ENCODE peak calls at places on chromosomes 1 and 21, in ten cellular contexts. I, H, G, U, R, Q, X, Y, C and L are unnamed samples.

GRCh38 chr1:224212618-224213037 is 29.6 kb downstream of the DEGS1 start:
- DNase-seq in I (no peak), H (no peak), U (no peak), Q (no peak), Y (no peak), R (peak), X (no peak), C (no peak), G (no peak), L (no peak)

GRCh38 chr21:45393833-45394638 is 10.9 kb upstream of the COL18A1 start:
- DNase-seq in G (no peak), C (no peak), Y (no peak), R (no peak), X (no peak), U (no peak), I (no peak), H (no peak), Q (peak), L (no peak)

GRCh38 chr1:90340604-90341003 is 345.7 kb downstream of the ZNF326 start:
- DNase-seq in Q (no peak), C (no peak), G (no peak), X (no peak), Y (no peak), H (no peak), U (no peak), R (no peak), I (no peak), L (no peak)

GRCh38 chr1:55831759-55832158 is 616.6 kb upstream of the USP24 start:
- DNase-seq in H (no peak), G (no peak), I (no peak), R (no peak), Y (no peak), C (no peak), X (no peak), U (no peak), Q (no peak), L (no peak)

GRCh38 chr1:228986093-228986904 is 251.0 kb downstream of the RHOU start:
- DNase-seq in X (no peak), Q (peak), R (peak), G (peak), I (no peak), U (peak), H (peak), Y (peak), C (no peak), L (no peak)

GRCh38 chr1:1212780-1213152 is 1.2 kb downstream of the TNFRSF4 start:
- DNase-seq in H (peak), R (no peak), X (no peak), Q (no peak), Y (no peak), I (no peak), U (no peak), C (no peak), G (no peak), L (no peak)

GRCh38 chr1:48688102-48688760 is 88.5 kb downstream of the BEND5 start:
- DNase-seq in Y (no peak), I (no peak), R (peak), C (no peak), G (no peak), X (no peak), H (no peak), Q (no peak), U (no peak), L (no peak)

GRCh38 chr1:21620461-21620860 is 48.7 kb downstream of the RAP1GAP start:
- DNase-seq in C (no peak), R (no peak), G (no peak), Q (peak), U (no peak), H (no peak), Y (no peak), X (no peak), I (no peak), L (no peak)

GRCh38 chr21:46028547-46029200 is 47.1 kb downstream of the COL6A1 start:
- DNase-seq in U (no peak), R (peak), Y (no peak), Q (no peak), I (no peak), X (no peak), C (peak), H (no peak), G (no peak), L (no peak)

GRCh38 chr21:45460611-45461368 is 55.8 kb downstream of the COL18A1 start:
- DNase-seq in C (peak), I (no peak), H (no peak), U (no peak), R (peak), Y (no peak), Q (no peak), G (no peak), X (no peak), L (peak)

GRCh38 chr1:34865573-34865972 is 6.0 kb upstream of the SMIM12 start:
- DNase-seq in X (no peak), Q (no peak), I (no peak), G (no peak), H (no peak), C (no peak), Y (no peak), R (no peak), U (no peak), L (no peak)

GRCh38 chr1:164651378-164651951 is 92.5 kb downstream of the PBX1 start:
- DNase-seq in C (no peak), G (peak), Q (no peak), X (no peak), Y (peak), H (no peak), R (peak), U (no peak), I (no peak), L (no peak)

GRCh38 chr1:2103266-2103900 is 53.2 kb downstream of the PRKCZ start:
- DNase-seq in X (no peak), U (no peak), Y (no peak), R (no peak), G (no peak), Q (no peak), C (no peak), H (no peak), I (no peak), L (no peak)

GRCh38 chr1:64163972-64164371 is 39.5 kb upstream of the UBE2U start:
- DNase-seq in Q (no peak), U (no peak), H (no peak), C (peak), I (no peak), X (no peak), Y (no peak), R (peak), G (no peak), L (no peak)

GRCh38 chr1:200184196-200184595 is 156.7 kb downstream of the NR5A2 start:
- DNase-seq in X (peak), Q (peak), H (peak), C (peak), Y (peak), R (peak), U (peak), I (no peak), G (peak), L (peak)

GRCh38 chr1:202888204-202888506 is 794 bp downstream of the RABIF start:
- DNase-seq in I (no peak), R (peak), X (no peak), G (no peak), C (peak), U (no peak), Q (no peak), Y (no peak), H (no peak), L (no peak)

GRCh38 chr1:246152986-246153431 is 354.1 kb downstream of the SMYD3 start:
- DNase-seq in U (no peak), Y (no peak), R (no peak), G (no peak), I (no peak), C (no peak), H (no peak), Q (no peak), X (no peak), L (no peak)

GRCh38 chr1:116495534-116495933 is 75.3 kb downstream of the CD58 start:
- DNase-seq in U (no peak), G (no peak), X (no peak), R (no peak), Q (no peak), C (no peak), Y (no peak), I (no peak), H (no peak), L (no peak)

GRCh38 chr1:52659356-52659755 is 26.4 kb downstream of the SHISAL2A start:
- DNase-seq in C (no peak), Y (no peak), Q (no peak), U (no peak), H (no peak), I (no peak), R (no peak), X (no peak), G (no peak), L (no peak)

GRCh38 chr1:236120725-236121153 is 21.6 kb upstream of the GPR137B start:
- DNase-seq in R (no peak), Y (no peak), U (no peak), Q (no peak), X (no peak), G (no peak), H (no peak), C (no peak), I (no peak), L (no peak)

GRCh38 chr1:204650911-204651570 is 34.5 kb downstream of the LRRN2 start:
- DNase-seq in Y (peak), H (no peak), U (no peak), X (no peak), Q (no peak), I (no peak), G (no peak), C (peak), R (no peak), L (no peak)

GRCh38 chr1:242030071-242030470 is 31.2 kb upstream of the MAP1LC3C start:
- DNase-seq in I (no peak), Y (no peak), U (no peak), Q (no peak), R (no peak), C (no peak), G (no peak), X (no peak), H (no peak), L (no peak)

GRCh38 chr1:115977481-115978258 is 1.4 kb downstream of the SLC22A15 start:
- DNase-seq in U (no peak), I (no peak), Y (no peak), R (peak), X (peak), H (no peak), C (peak), Q (no peak), G (peak), L (peak)

GRCh38 chr1:228650141-228650540 is 85.1 kb upstream of the RHOU start:
- DNase-seq in H (no peak), X (no peak), G (no peak), Y (no peak), U (no peak), C (no peak), Q (peak), I (peak), R (no peak), L (no peak)

GRCh38 chr1:196207624-196208204 is 400.5 kb downstream of the KCNT2 start:
- DNase-seq in I (no peak), Y (no peak), H (no peak), Q (no peak), R (no peak), G (no peak), C (no peak), X (no peak), U (no peak), L (no peak)

GRCh38 chr1:19824541-19824940 is 9.5 kb upstream of the RNF186 start:
- DNase-seq in Q (no peak), G (no peak), H (no peak), C (no peak), X (no peak), R (peak), I (no peak), U (no peak), Y (no peak), L (no peak)

GRCh38 chr1:232225336-232226131 is 404.4 kb downstream of the SIPA1L2 start:
- DNase-seq in R (no peak), C (no peak), U (no peak), H (no peak), Y (no peak), Q (no peak), I (no peak), G (no peak), X (no peak), L (no peak)

GRCh38 chr1:57623039-57623790 is 199.4 kb upstream of the DAB1 start:
- DNase-seq in Y (no peak), H (peak), X (no peak), U (peak), G (no peak), I (no peak), R (no peak), Q (peak), C (no peak), L (no peak)

GRCh38 chr1:210025870-210026269 is 87.9 kb downstream of the SYT14 start:
- DNase-seq in H (no peak), X (no peak), G (no peak), U (no peak), I (no peak), R (no peak), C (no peak), Q (no peak), Y (no peak), L (no peak)

GRCh38 chr1:235938714-235939487 is 72.2 kb upstream of the LYST start:
- DNase-seq in G (no peak), I (no peak), Q (no peak), H (no peak), Y (no peak), R (no peak), C (no peak), U (no peak), X (no peak), L (no peak)

GRCh38 chr1:225688345-225688744 is 35.4 kb upstream of the ENAH start:
- DNase-seq in R (no peak), I (no peak), X (no peak), Y (no peak), H (no peak), U (no peak), G (no peak), Q (no peak), C (no peak), L (no peak)

GRCh38 chr1:85718678-85719340 is 10.6 kb upstream of the ZNHIT6 start:
- DNase-seq in H (no peak), I (no peak), U (no peak), Y (no peak), C (no peak), R (no peak), G (no peak), X (no peak), Q (no peak), L (no peak)

GRCh38 chr1:162973381-162973795 is 95.8 kb upstream of the RGS4 start:
- DNase-seq in H (no peak), G (no peak), R (peak), Y (no peak), Q (no peak), X (no peak), I (no peak), U (no peak), C (peak), L (peak)

GRCh38 chr1:184069675-184070074 is 18.1 kb downstream of the TSEN15 start:
- DNase-seq in G (no peak), R (no peak), Y (no peak), I (no peak), Q (no peak), X (no peak), U (no peak), C (no peak), H (no peak), L (no peak)

GRCh38 chr21:30233636-30234035 is 17.7 kb upstream of the CLDN8 start:
- DNase-seq in Q (no peak), Y (no peak), I (no peak), G (no peak), R (peak), U (no peak), X (no peak), C (no peak), H (no peak), L (no peak)

GRCh38 chr21:42390696-42391095 is 5.2 kb downstream of the TMPRSS3 start:
- DNase-seq in R (no peak), U (no peak), Y (no peak), C (no peak), H (no peak), Q (no peak), I (no peak), X (no peak), G (no peak), L (no peak)

GRCh38 chr1:234375672-234376071 is 2.4 kb downstream of the COA6 start:
- DNase-seq in H (no peak), R (no peak), C (no peak), Q (no peak), Y (no peak), X (no peak), U (no peak), G (no peak), I (no peak), L (no peak)

GRCh38 chr1:234373938-234374240 is 633 bp downstream of the COA6 start:
- DNase-seq in R (no peak), Q (no peak), Y (no peak), I (no peak), G (peak), X (no peak), C (no peak), H (no peak), U (no peak), L (no peak)

GRCh38 chr1:234372011-234372757 is 1.1 kb upstream of the COA6 start:
- DNase-seq in I (no peak), G (no peak), Q (no peak), R (no peak), U (no peak), X (no peak), H (no peak), Y (no peak), C (no peak), L (no peak)

GRCh38 chr1:234371414-234371813 is 1.8 kb upstream of the COA6 start:
- DNase-seq in H (no peak), R (no peak), X (no peak), Y (no peak), I (no peak), G (no peak), Q (no peak), C (no peak), U (no peak), L (no peak)

DNA sequence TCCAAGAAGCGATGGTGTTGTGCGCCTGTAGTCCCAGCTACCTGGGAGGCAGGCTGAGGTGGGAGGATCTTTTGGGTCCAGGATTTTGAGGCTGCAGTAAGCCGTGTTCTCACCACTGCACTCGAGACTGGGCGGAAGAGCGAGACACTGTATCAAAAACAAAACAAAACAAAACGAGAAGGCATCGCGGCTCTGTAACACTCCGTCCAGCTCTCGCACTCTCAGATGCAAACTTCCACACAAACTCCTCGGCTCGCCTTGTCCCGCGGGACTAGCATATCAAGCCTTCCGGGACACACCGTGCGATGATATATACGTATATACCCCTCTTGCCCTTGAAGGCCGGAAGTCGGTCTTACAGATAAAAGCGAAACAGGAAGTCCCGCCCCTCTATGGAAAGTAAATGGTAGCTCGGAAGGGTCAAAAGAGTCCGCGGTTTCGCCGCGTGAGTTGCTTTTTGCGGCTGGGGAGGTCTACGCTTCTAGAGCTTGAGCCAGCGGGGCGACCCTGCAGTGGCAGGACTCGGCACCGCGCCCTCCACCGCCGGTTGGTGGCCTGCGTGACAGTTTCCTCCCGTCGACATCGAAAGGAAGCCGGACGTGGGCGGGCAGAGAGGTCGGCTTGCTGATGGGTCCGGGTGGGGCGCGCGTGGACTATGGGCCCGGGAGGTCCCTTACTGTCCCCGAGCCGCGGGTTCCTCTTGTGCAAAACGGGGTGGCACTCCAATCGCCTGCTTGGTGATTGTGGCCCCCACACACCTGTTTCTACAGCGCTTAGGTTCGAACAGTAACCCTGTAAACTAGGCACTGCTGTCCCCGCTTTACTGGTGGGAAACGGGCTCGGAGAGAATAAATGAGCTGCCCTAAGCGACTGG is at the start of gene COA6:
- DNase-seq in H (peak), C (peak), U (peak), Y (peak), G (peak), I (peak), X (peak), Q (peak), R (peak), L (peak)
- TF ChIP-seq CTCF in H (no peak), C (peak), U (no peak), Y (no peak), G (no peak), I (no peak), X (no peak), Q (no peak), R (no peak), L (no peak)

GRCh38 chr21:35559128-35559831 is 501.0 kb downstream of the SETD4 start:
- DNase-seq in R (peak), G (no peak), U (no peak), Y (no peak), X (no peak), C (peak), H (no peak), I (no peak), Q (no peak), L (peak)
- TF ChIP-seq CTCF in R (peak), G (no peak), U (no peak), Y (no peak), X (no peak), C (peak), H (no peak), I (no peak), Q (no peak), L (no peak)

DNA sequence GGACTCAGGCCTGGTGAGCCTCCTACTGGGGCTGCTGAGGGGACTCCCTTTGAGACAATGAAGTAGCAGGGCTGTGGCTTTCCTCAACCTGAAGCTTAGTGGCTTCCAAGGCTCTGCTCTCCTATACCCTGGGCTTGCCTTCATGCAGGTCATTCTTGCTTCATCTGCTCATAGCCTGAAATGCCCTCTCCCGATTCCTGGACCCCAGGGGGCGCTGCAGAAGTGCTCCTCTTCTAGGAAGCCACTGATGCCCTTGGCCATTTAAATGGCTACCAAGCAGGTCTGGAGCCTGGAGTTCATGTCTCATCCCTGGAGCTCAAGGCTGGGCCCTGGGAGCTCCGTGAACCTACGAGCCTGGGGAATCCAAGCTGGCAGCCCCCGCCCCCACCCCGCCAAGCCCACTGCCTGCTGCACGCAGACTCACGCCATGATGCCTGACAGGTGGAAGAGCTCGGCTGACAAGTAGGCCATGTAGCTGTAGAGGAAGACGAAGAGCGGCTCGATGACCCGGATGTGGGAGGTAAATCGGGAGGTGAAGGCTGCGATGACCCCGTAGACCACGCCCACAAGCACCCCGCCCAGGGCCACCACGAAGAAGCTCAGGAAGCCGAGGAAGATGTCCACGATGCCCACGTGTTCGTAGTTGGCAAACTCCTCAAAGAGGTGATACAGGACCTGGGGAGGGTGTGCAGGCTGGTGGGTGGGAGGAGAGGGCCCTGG is 45.7 kb downstream of the SLC9A1 start:
- DNase-seq in I (no peak), R (peak), U (no peak), Q (no peak), C (peak), Y (peak), H (no peak), G (no peak), X (no peak), L (no peak)
- TF ChIP-seq CTCF in I (no peak), R (peak), U (no peak), Q (no peak), C (peak), Y (no peak), H (no peak), G (no peak), X (no peak), L (peak)

DNA sequence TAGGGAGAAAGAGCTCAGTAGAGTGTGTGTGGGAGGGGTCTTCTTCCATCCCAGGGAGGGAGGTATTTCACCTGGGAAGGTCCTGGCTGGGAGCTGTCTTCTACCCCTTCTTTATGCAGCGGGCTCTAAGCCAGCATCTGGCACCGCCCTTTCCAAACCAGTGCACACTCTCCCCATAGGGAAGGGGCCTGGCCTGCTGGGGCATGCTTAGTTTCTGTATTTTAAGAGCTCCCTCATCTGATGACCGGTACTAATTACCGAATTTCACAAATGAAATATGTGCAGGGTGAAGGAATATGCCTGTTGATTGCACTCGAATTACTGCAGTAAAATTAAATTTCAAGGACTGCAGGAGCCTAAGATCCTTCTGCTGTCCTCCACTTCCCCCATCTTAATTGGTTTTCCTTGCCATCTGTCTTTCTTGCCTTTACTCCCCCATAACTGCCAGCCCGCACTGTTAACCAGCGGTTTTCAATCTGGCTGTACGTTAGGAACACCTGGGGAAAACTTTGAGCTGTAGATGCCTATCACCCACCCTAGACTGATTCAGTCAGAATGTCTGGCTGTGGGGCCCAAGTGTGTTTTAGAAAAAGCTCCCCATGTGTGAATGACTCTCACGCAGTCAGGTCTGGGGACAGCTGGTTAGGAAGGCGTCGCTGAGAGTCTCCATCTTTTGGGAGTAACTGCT is 20.1 kb downstream of the GALNT2 start:
- DNase-seq in C (no peak), Q (no peak), X (no peak), I (no peak), H (no peak), R (no peak), Y (no peak), G (no peak), U (no peak), L (no peak)
- TF ChIP-seq CTCF in C (no peak), Q (no peak), X (no peak), I (no peak), H (no peak), R (no peak), Y (no peak), G (no peak), U (no peak), L (no peak)